ENCODE peak calls at places on chromosomes 16 and 17, in eight cellular contexts. A, C, O, Y, H, W, Q and X are unnamed samples.

GRCh38 chr17:47837401-47838039 is 3.6 kb downstream of the SCRN2 start:
- DNase-seq in A (no peak), C (no peak), O (no peak), Y (peak), H (no peak), W (no peak), Q (no peak), X (no peak)

GRCh38 chr17:28142355-28142754 is 99.9 kb downstream of the NLK start:
- DNase-seq in A (no peak), C (no peak), O (no peak), Y (no peak), H (no peak), W (peak), Q (no peak), X (no peak)

GRCh38 chr17:8964801-8965393 is 610 bp downstream of the PIK3R5 start:
- DNase-seq in A (peak), C (peak), O (no peak), Y (no peak), H (peak), W (no peak), Q (peak), X (no peak)

GRCh38 chr16:22189473-22190168 is 16.5 kb upstream of the EEF2K start:
- DNase-seq in A (peak), C (peak), O (no peak), Y (peak), H (peak), W (peak), Q (peak), X (peak)

GRCh38 chr17:28216032-28216431 is 103.0 kb upstream of the TMEM97 start:
- DNase-seq in A (no peak), C (no peak), O (no peak), Y (no peak), H (no peak), W (no peak), Q (no peak), X (no peak)

GRCh38 chr16:17343028-17343427 is 127.7 kb downstream of the XYLT1 start:
- DNase-seq in A (no peak), C (no peak), O (peak), Y (no peak), H (no peak), W (no peak), Q (peak), X (peak)

GRCh38 chr17:30961213-30962188 is 9.3 kb upstream of the RNF135 start:
- DNase-seq in A (no peak), C (no peak), O (peak), Y (peak), H (no peak), W (no peak), Q (no peak), X (no peak)

GRCh38 chr16:72400257-72401078 is 228.5 kb upstream of the PMFBP1 start:
- DNase-seq in A (no peak), C (no peak), O (peak), Y (peak), H (no peak), W (peak), Q (peak), X (peak)

GRCh38 chr17:29007456-29008455 is 1.9 kb upstream of the SEZ6 start:
- DNase-seq in A (no peak), C (no peak), O (no peak), Y (peak), H (no peak), W (no peak), Q (no peak), X (no peak)

GRCh38 chr16:57178296-57178695 is 7.5 kb downstream of the PSME3IP1 start:
- DNase-seq in A (no peak), C (no peak), O (no peak), Y (no peak), H (no peak), W (peak), Q (no peak), X (no peak)

GRCh38 chr16:56841659-56842058 is 23.3 kb upstream of the SLC12A3 start:
- DNase-seq in A (no peak), C (no peak), O (no peak), Y (peak), H (no peak), W (no peak), Q (no peak), X (no peak)

GRCh38 chr16:79901522-79901921 is 301.0 kb upstream of the MAF start:
- DNase-seq in A (no peak), C (no peak), O (no peak), Y (no peak), H (no peak), W (no peak), Q (no peak), X (no peak)

GRCh38 chr16:86942469-86943175 is 364.3 kb downstream of the FOXL1 start:
- DNase-seq in A (peak), C (no peak), O (no peak), Y (peak), H (peak), W (peak), Q (no peak), X (no peak)

GRCh38 chr16:67537636-67538591 is 9.3 kb downstream of the RIPOR1 start:
- DNase-seq in A (peak), C (peak), O (no peak), Y (no peak), H (peak), W (peak), Q (peak), X (no peak)